ENCODE peak calls at places on chromosomes 13 and 19, in eight cellular contexts. One of them, this sample, is unnamed.

GRCh38 chr13:41061914-41062837 is 867 bp downstream of the WBP4 start:
- DNase-seq in NCI-H2029: no peak
- DNase-seq in mesendoderm: no peak
- DNase-seq in Calu3: no peak
- DNase-seq in SK-N-DZ: no peak
- DNase-seq in progenitor cell of endocrine pancreas: no peak
- DNase-seq in effector CD4-positive, alpha-beta T cell: no peak
- DNase-seq in neuronal stem cell: no peak
- DNase-seq in this sample: peak; percentile 87

GRCh38 chr19:3010871-3011270 is 18.2 kb downstream of the TLE2 start:
- DNase-seq in NCI-H2029: no peak
- DNase-seq in mesendoderm: no peak
- DNase-seq in Calu3: no peak
- DNase-seq in SK-N-DZ: no peak
- DNase-seq in progenitor cell of endocrine pancreas: no peak
- DNase-seq in effector CD4-positive, alpha-beta T cell: no peak
- DNase-seq in neuronal stem cell: no peak
- DNase-seq in this sample: no peak

GRCh38 chr13:99955107-99955746 is 16.3 kb downstream of the ZIC5 start:
- DNase-seq in NCI-H2029: no peak
- DNase-seq in mesendoderm: no peak
- DNase-seq in Calu3: no peak
- DNase-seq in SK-N-DZ: no peak
- DNase-seq in progenitor cell of endocrine pancreas: no peak
- DNase-seq in effector CD4-positive, alpha-beta T cell: no peak
- DNase-seq in neuronal stem cell: no peak
- DNase-seq in this sample: no peak

GRCh38 chr13:110070511-110071120 is 236.3 kb downstream of the COL4A1 start:
- DNase-seq in NCI-H2029: no peak
- DNase-seq in mesendoderm: no peak
- DNase-seq in Calu3: no peak
- DNase-seq in SK-N-DZ: no peak
- DNase-seq in progenitor cell of endocrine pancreas: no peak
- DNase-seq in effector CD4-positive, alpha-beta T cell: no peak
- DNase-seq in neuronal stem cell: no peak
- DNase-seq in this sample: no peak

GRCh38 chr13:47661076-47661475 is 340.0 kb downstream of the SUCLA2 start:
- DNase-seq in NCI-H2029: no peak
- DNase-seq in mesendoderm: no peak
- DNase-seq in Calu3: no peak
- DNase-seq in SK-N-DZ: no peak
- DNase-seq in progenitor cell of endocrine pancreas: no peak
- DNase-seq in effector CD4-positive, alpha-beta T cell: no peak
- DNase-seq in neuronal stem cell: no peak
- DNase-seq in this sample: no peak

GRCh38 chr19:47315125-47315821 is 5.6 kb downstream of the C5AR1 start:
- DNase-seq in NCI-H2029: no peak
- DNase-seq in mesendoderm: peak; percentile 92
- DNase-seq in Calu3: peak; percentile 87
- DNase-seq in SK-N-DZ: no peak
- DNase-seq in progenitor cell of endocrine pancreas: no peak
- DNase-seq in effector CD4-positive, alpha-beta T cell: no peak
- DNase-seq in neuronal stem cell: no peak
- DNase-seq in this sample: peak; percentile 91

GRCh38 chr13:27276188-27276587 is 5.6 kb downstream of the RASL11A start:
- DNase-seq in NCI-H2029: no peak
- DNase-seq in mesendoderm: no peak
- DNase-seq in Calu3: no peak
- DNase-seq in SK-N-DZ: no peak
- DNase-seq in progenitor cell of endocrine pancreas: no peak
- DNase-seq in effector CD4-positive, alpha-beta T cell: no peak
- DNase-seq in neuronal stem cell: no peak
- DNase-seq in this sample: no peak

GRCh38 chr13:109652536-109652935 is 133.8 kb downstream of the IRS2 start:
- DNase-seq in NCI-H2029: no peak
- DNase-seq in mesendoderm: no peak
- DNase-seq in Calu3: no peak
- DNase-seq in SK-N-DZ: no peak
- DNase-seq in progenitor cell of endocrine pancreas: no peak
- DNase-seq in effector CD4-positive, alpha-beta T cell: no peak
- DNase-seq in neuronal stem cell: no peak
- DNase-seq in this sample: no peak

GRCh38 chr13:65461590-65461989 is 1768.5 kb downstream of the PCDH9 start:
- DNase-seq in NCI-H2029: no peak
- DNase-seq in mesendoderm: peak; percentile 6
- DNase-seq in Calu3: no peak
- DNase-seq in SK-N-DZ: no peak
- DNase-seq in progenitor cell of endocrine pancreas: no peak
- DNase-seq in effector CD4-positive, alpha-beta T cell: no peak
- DNase-seq in neuronal stem cell: no peak
- DNase-seq in this sample: peak; percentile 90

GRCh38 chr13:23378009-23378632 is 55.4 kb downstream of the SACS start:
- DNase-seq in NCI-H2029: no peak
- DNase-seq in mesendoderm: peak; percentile 72
- DNase-seq in Calu3: no peak
- DNase-seq in SK-N-DZ: no peak
- DNase-seq in progenitor cell of endocrine pancreas: no peak
- DNase-seq in effector CD4-positive, alpha-beta T cell: peak; percentile 26
- DNase-seq in neuronal stem cell: no peak
- DNase-seq in this sample: no peak

GRCh38 chr13:30652746-30653145 is 35.0 kb downstream of the USPL1 start:
- DNase-seq in NCI-H2029: no peak
- DNase-seq in mesendoderm: no peak
- DNase-seq in Calu3: no peak
- DNase-seq in SK-N-DZ: no peak
- DNase-seq in progenitor cell of endocrine pancreas: no peak
- DNase-seq in effector CD4-positive, alpha-beta T cell: no peak
- DNase-seq in neuronal stem cell: no peak
- DNase-seq in this sample: no peak

GRCh38 chr19:10091892-10092641 is 6.0 kb downstream of the SHFL start:
- DNase-seq in NCI-H2029: no peak
- DNase-seq in mesendoderm: no peak
- DNase-seq in Calu3: no peak
- DNase-seq in SK-N-DZ: no peak
- DNase-seq in progenitor cell of endocrine pancreas: no peak
- DNase-seq in effector CD4-positive, alpha-beta T cell: no peak
- DNase-seq in neuronal stem cell: no peak
- DNase-seq in this sample: no peak

GRCh38 chr13:103873725-103874124 is 807.5 kb upstream of the SLC10A2 start:
- DNase-seq in NCI-H2029: no peak
- DNase-seq in mesendoderm: no peak
- DNase-seq in Calu3: no peak
- DNase-seq in SK-N-DZ: no peak
- DNase-seq in progenitor cell of endocrine pancreas: no peak
- DNase-seq in effector CD4-positive, alpha-beta T cell: no peak
- DNase-seq in neuronal stem cell: no peak
- DNase-seq in this sample: no peak

GRCh38 chr19:18948976-18949356 is 7.9 kb upstream of the HOMER3 start:
- DNase-seq in NCI-H2029: no peak
- DNase-seq in mesendoderm: no peak
- DNase-seq in Calu3: no peak
- DNase-seq in SK-N-DZ: no peak
- DNase-seq in progenitor cell of endocrine pancreas: no peak
- DNase-seq in effector CD4-positive, alpha-beta T cell: no peak
- DNase-seq in neuronal stem cell: no peak
- DNase-seq in this sample: no peak

GRCh38 chr19:18301718-18302111 is 20.3 kb upstream of the JUND start:
- DNase-seq in NCI-H2029: no peak
- DNase-seq in mesendoderm: no peak
- DNase-seq in Calu3: no peak
- DNase-seq in SK-N-DZ: no peak
- DNase-seq in progenitor cell of endocrine pancreas: no peak
- DNase-seq in effector CD4-positive, alpha-beta T cell: no peak
- DNase-seq in neuronal stem cell: no peak
- DNase-seq in this sample: no peak

GRCh38 chr19:19642506-19643157 is 825 bp downstream of the GMIP start:
- DNase-seq in NCI-H2029: no peak
- DNase-seq in mesendoderm: peak; percentile 44
- DNase-seq in Calu3: no peak
- DNase-seq in SK-N-DZ: no peak
- DNase-seq in progenitor cell of endocrine pancreas: no peak
- DNase-seq in effector CD4-positive, alpha-beta T cell: no peak
- DNase-seq in neuronal stem cell: no peak
- DNase-seq in this sample: peak; percentile 21

GRCh38 chr13:20131057-20131832 is 29.6 kb downstream of the GJA3 start:
- DNase-seq in NCI-H2029: no peak
- DNase-seq in mesendoderm: no peak
- DNase-seq in Calu3: no peak
- DNase-seq in SK-N-DZ: no peak
- DNase-seq in progenitor cell of endocrine pancreas: no peak
- DNase-seq in effector CD4-positive, alpha-beta T cell: no peak
- DNase-seq in neuronal stem cell: no peak
- DNase-seq in this sample: no peak

GRCh38 chr19:6481541-6482342 is at the start of gene DENND1C:
- DNase-seq in NCI-H2029: no peak
- DNase-seq in mesendoderm: peak; percentile 45
- DNase-seq in Calu3: peak; percentile 43
- DNase-seq in SK-N-DZ: peak; percentile 33
- DNase-seq in progenitor cell of endocrine pancreas: no peak
- DNase-seq in effector CD4-positive, alpha-beta T cell: peak; percentile 43
- DNase-seq in neuronal stem cell: no peak
- DNase-seq in this sample: peak; percentile 59

GRCh38 chr19:2469102-2469914 is 6.6 kb upstream of the GADD45B start:
- DNase-seq in NCI-H2029: no peak
- DNase-seq in mesendoderm: peak; percentile 95
- DNase-seq in Calu3: peak; percentile 24
- DNase-seq in SK-N-DZ: no peak
- DNase-seq in progenitor cell of endocrine pancreas: no peak
- DNase-seq in effector CD4-positive, alpha-beta T cell: no peak
- DNase-seq in neuronal stem cell: no peak
- DNase-seq in this sample: no peak

GRCh38 chr13:68927387-68928026 is 1180.1 kb upstream of the ATXN8OS start:
- DNase-seq in NCI-H2029: peak; percentile 24
- DNase-seq in mesendoderm: peak; percentile 94
- DNase-seq in Calu3: peak; percentile 2
- DNase-seq in SK-N-DZ: peak; percentile 65
- DNase-seq in progenitor cell of endocrine pancreas: no peak
- DNase-seq in effector CD4-positive, alpha-beta T cell: no peak
- DNase-seq in neuronal stem cell: peak; percentile 54
- DNase-seq in this sample: peak; percentile 71

GRCh38 chr13:80151016-80151415 is 189.9 kb downstream of the SPRY2 start:
- DNase-seq in NCI-H2029: no peak
- DNase-seq in mesendoderm: no peak
- DNase-seq in Calu3: no peak
- DNase-seq in SK-N-DZ: no peak
- DNase-seq in progenitor cell of endocrine pancreas: no peak
- DNase-seq in effector CD4-positive, alpha-beta T cell: no peak
- DNase-seq in neuronal stem cell: no peak
- DNase-seq in this sample: no peak

GRCh38 chr13:28489536-28489935 is 5.4 kb downstream of the FLT1 start:
- DNase-seq in NCI-H2029: no peak
- DNase-seq in mesendoderm: peak; percentile 35
- DNase-seq in Calu3: no peak
- DNase-seq in SK-N-DZ: no peak
- DNase-seq in progenitor cell of endocrine pancreas: no peak
- DNase-seq in effector CD4-positive, alpha-beta T cell: no peak
- DNase-seq in neuronal stem cell: no peak
- DNase-seq in this sample: no peak

GRCh38 chr13:73598021-73598712 is 536.0 kb downstream of the KLF12 start:
- DNase-seq in NCI-H2029: no peak
- DNase-seq in mesendoderm: no peak
- DNase-seq in Calu3: no peak
- DNase-seq in SK-N-DZ: no peak
- DNase-seq in progenitor cell of endocrine pancreas: no peak
- DNase-seq in effector CD4-positive, alpha-beta T cell: no peak
- DNase-seq in neuronal stem cell: no peak
- DNase-seq in this sample: no peak

GRCh38 chr19:16850133-16850532 is 20.9 kb downstream of the SIN3B start:
- DNase-seq in NCI-H2029: no peak
- DNase-seq in mesendoderm: no peak
- DNase-seq in Calu3: no peak
- DNase-seq in SK-N-DZ: no peak
- DNase-seq in progenitor cell of endocrine pancreas: no peak
- DNase-seq in effector CD4-positive, alpha-beta T cell: no peak
- DNase-seq in neuronal stem cell: no peak
- DNase-seq in this sample: no peak

GRCh38 chr19:49875801-49876421 is 1.2 kb downstream of the AKT1S1 start:
- DNase-seq in NCI-H2029: no peak
- DNase-seq in mesendoderm: peak; percentile 67
- DNase-seq in Calu3: peak; percentile 69
- DNase-seq in SK-N-DZ: peak; percentile 57
- DNase-seq in progenitor cell of endocrine pancreas: peak; percentile 41
- DNase-seq in effector CD4-positive, alpha-beta T cell: peak; percentile 32
- DNase-seq in neuronal stem cell: peak; percentile 59
- DNase-seq in this sample: peak; percentile 61

GRCh38 chr13:107373551-107373950 is 805.6 kb upstream of the ARGLU1 start:
- DNase-seq in NCI-H2029: no peak
- DNase-seq in mesendoderm: peak; percentile 73
- DNase-seq in Calu3: no peak
- DNase-seq in SK-N-DZ: peak; percentile 44
- DNase-seq in progenitor cell of endocrine pancreas: no peak
- DNase-seq in effector CD4-positive, alpha-beta T cell: no peak
- DNase-seq in neuronal stem cell: peak; percentile 26
- DNase-seq in this sample: peak; percentile 72

GRCh38 chr19:16405091-16405490 is 66.7 kb downstream of the EPS15L1 start:
- DNase-seq in NCI-H2029: no peak
- DNase-seq in mesendoderm: no peak
- DNase-seq in Calu3: no peak
- DNase-seq in SK-N-DZ: no peak
- DNase-seq in progenitor cell of endocrine pancreas: no peak
- DNase-seq in effector CD4-positive, alpha-beta T cell: no peak
- DNase-seq in neuronal stem cell: no peak
- DNase-seq in this sample: no peak

GRCh38 chr19:752652-753517 is 2.0 kb downstream of the MISP start:
- DNase-seq in NCI-H2029: peak; percentile 16
- DNase-seq in mesendoderm: no peak
- DNase-seq in Calu3: peak; percentile 87
- DNase-seq in SK-N-DZ: no peak
- DNase-seq in progenitor cell of endocrine pancreas: peak; percentile 43
- DNase-seq in effector CD4-positive, alpha-beta T cell: no peak
- DNase-seq in neuronal stem cell: no peak
- DNase-seq in this sample: no peak

GRCh38 chr19:24074720-24075119 is 12.3 kb upstream of the ZNF254 start:
- DNase-seq in NCI-H2029: no peak
- DNase-seq in mesendoderm: no peak
- DNase-seq in Calu3: no peak
- DNase-seq in SK-N-DZ: no peak
- DNase-seq in progenitor cell of endocrine pancreas: no peak
- DNase-seq in effector CD4-positive, alpha-beta T cell: no peak
- DNase-seq in neuronal stem cell: no peak
- DNase-seq in this sample: no peak

GRCh38 chr13:97224544-97225324 is 2.6 kb downstream of the MBNL2 start:
- DNase-seq in NCI-H2029: peak; percentile 42
- DNase-seq in mesendoderm: peak; percentile 81
- DNase-seq in Calu3: peak; percentile 63
- DNase-seq in SK-N-DZ: no peak
- DNase-seq in progenitor cell of endocrine pancreas: no peak
- DNase-seq in effector CD4-positive, alpha-beta T cell: peak; percentile 29
- DNase-seq in neuronal stem cell: no peak
- DNase-seq in this sample: no peak

This sample was measured in SK-MEL-5.